ENCODE peak calls at places on chromosomes 3 and 15, in six cellular contexts. Y is stimulated activated naive CD8-positive, alpha-beta T cell treated with anti-CD3 and anti-CD28 coated beads, Interleukin-15, Interleukin-2, amounts not matched to agents 100 U/mL and 50 U/mL, for 24 hours; P is T follicular helper cell; W is substantia nigra; A is epithelial cell of esophagus; K is dermis microvascular lymphatic vessel endothelial cell. G is an unnamed sample.

GRCh38 chr3:42263354-42264346 is 2.3 kb downstream of the CCK start:
- DNase-seq in P (no peak), K (no peak), A (peak), Y (no peak), W (no peak), G (no peak)

GRCh38 chr15:70508561-70509281 is 254.6 kb downstream of the UACA start:
- DNase-seq in K (peak), P (no peak), Y (peak), A (peak), W (no peak), G (peak)

GRCh38 chr3:150410311-150411105 is 2.4 kb downstream of the TSC22D2 start:
- DNase-seq in W (peak), K (peak), P (peak), A (peak), Y (peak), G (peak)

GRCh38 chr3:124653788-124654469 is 76.3 kb upstream of the UMPS start:
- DNase-seq in A (no peak), K (no peak), W (no peak), Y (no peak), P (no peak), G (no peak)

GRCh38 chr3:172259191-172259590 is 189.1 kb downstream of the GHSR start:
- DNase-seq in Y (no peak), P (no peak), A (no peak), K (no peak), W (no peak), G (no peak)

GRCh38 chr3:132020058-132020457 is 14.8 kb downstream of the CPNE4 start:
- DNase-seq in A (no peak), W (no peak), K (no peak), Y (no peak), P (no peak), G (no peak)

GRCh38 chr3:161415506-161416231 is 44.4 kb upstream of the SPTSSB start:
- DNase-seq in K (peak), P (no peak), W (no peak), A (peak), Y (no peak), G (peak)

GRCh38 chr15:55402707-55403106 is 5.5 kb downstream of the CCPG1 start:
- DNase-seq in Y (no peak), P (no peak), A (no peak), K (no peak), W (no peak), G (no peak)

GRCh38 chr15:40379853-40380252 is 2.7 kb upstream of the KNSTRN start:
- DNase-seq in Y (no peak), A (peak), W (no peak), P (no peak), K (peak), G (peak)

GRCh38 chr15:75843618-75844610 is 667 bp downstream of the UBE2Q2 start:
- DNase-seq in W (peak), A (peak), K (peak), Y (peak), P (peak), G (peak)

GRCh38 chr3:13480340-13481318 is 523 bp downstream of the HDAC11 start:
- DNase-seq in P (peak), W (no peak), Y (peak), A (no peak), K (no peak), G (no peak)

GRCh38 chr3:9397911-9398714 is 698 bp downstream of the SETD5 start:
- DNase-seq in A (peak), W (no peak), P (peak), K (peak), Y (peak), G (peak)

G was measured in ELR.